ENCODE peak calls at places on chromosomes 5 and 9, in six cellular contexts. M is HCT116, K is IMR-90, N is upper lobe of right lung, P is upper lobe of left lung, Z is ovary. G is an unnamed sample.

GRCh38 chr5:152688561-152689274 is 283.6 kb upstream of the NMUR2 start:
- DNase-seq in N (no peak), Z (no peak), K (peak), P (peak), M (no peak), G (no peak)

GRCh38 chr5:1184481-1184880 is 16.9 kb upstream of the SLC6A19 start:
- DNase-seq in Z (no peak), P (no peak), M (no peak), N (no peak), K (no peak), G (no peak)

GRCh38 chr5:149915392-149916260 is 29.0 kb downstream of the PDE6A start:
- DNase-seq in M (no peak), Z (no peak), N (no peak), K (no peak), P (no peak), G (no peak)

GRCh38 chr5:1231354-1231905 is 6.2 kb downstream of the SLC6A18 start:
- DNase-seq in Z (no peak), P (no peak), M (no peak), N (no peak), K (no peak), G (no peak)

GRCh38 chr9:69476016-69476415 is 151.0 kb downstream of the ENTREP1 start:
- DNase-seq in P (no peak), M (no peak), Z (no peak), N (no peak), K (no peak), G (no peak)

GRCh38 chr9:93672622-93673270 is 96.4 kb downstream of the PHF2 start:
- DNase-seq in P (no peak), K (no peak), M (no peak), Z (peak), N (no peak), G (peak)

GRCh38 chr5:113232246-113232645 is 202.5 kb downstream of the TSSK1B start:
- DNase-seq in P (no peak), K (no peak), N (no peak), Z (no peak), M (no peak), G (no peak)

GRCh38 chr9:27726244-27727141 is 153.2 kb upstream of the C9orf72 start:
- DNase-seq in M (peak), N (no peak), Z (peak), P (peak), K (peak), G (no peak)

GRCh38 chr9:1231998-1232919 is 182.1 kb downstream of the DMRT2 start:
- DNase-seq in K (peak), N (peak), Z (peak), P (peak), M (no peak), G (no peak)

GRCh38 chr5:56588636-56589485 is 226.5 kb upstream of the MAP3K1 start:
- DNase-seq in N (peak), M (no peak), Z (no peak), K (no peak), P (peak), G (no peak)

GRCh38 chr5:37889612-37890317 is 49.9 kb upstream of the GDNF start:
- DNase-seq in M (peak), Z (no peak), P (no peak), N (no peak), K (peak), G (no peak)

GRCh38 chr9:6417186-6417585 is 4.2 kb downstream of the UHRF2 start:
- DNase-seq in P (no peak), N (no peak), K (peak), Z (no peak), M (no peak), G (no peak)

GRCh38 chr5:156121234-156121633 is 205.7 kb upstream of the SGCD start:
- DNase-seq in K (peak), Z (no peak), P (no peak), M (no peak), N (no peak), G (no peak)

GRCh38 chr9:120538339-120538738 is 41.6 kb downstream of the CDK5RAP2 start:
- DNase-seq in Z (no peak), M (no peak), P (no peak), N (no peak), K (peak), G (no peak)

GRCh38 chr5:73233053-73233460 is 60.1 kb downstream of the TMEM174 start:
- DNase-seq in P (no peak), Z (no peak), M (no peak), K (no peak), N (no peak), G (no peak)

GRCh38 chr5:6762116-6762515 is 48.9 kb downstream of the TENT4A start:
- DNase-seq in N (no peak), P (no peak), Z (no peak), K (no peak), M (no peak), G (no peak)

GRCh38 chr9:127539982-127540663 is 72.0 kb upstream of the STXBP1 start:
- DNase-seq in K (no peak), M (no peak), N (no peak), P (peak), Z (no peak), G (no peak)

GRCh38 chr5:522899-523657 is 1.2 kb downstream of the SLC9A3 start:
- DNase-seq in M (no peak), Z (no peak), K (no peak), N (no peak), P (no peak), G (no peak)

GRCh38 chr9:137295313-137296213 is 6.5 kb downstream of the NRARP start:
- DNase-seq in K (no peak), N (peak), Z (no peak), M (no peak), P (no peak), G (no peak)

GRCh38 chr5:176899296-176899891 is at the start of gene HK3:
- DNase-seq in K (no peak), P (peak), M (no peak), N (no peak), Z (no peak), G (peak)

GRCh38 chr5:143201589-143201988 is 201.9 kb downstream of the NR3C1 start:
- DNase-seq in K (peak), P (no peak), Z (no peak), N (no peak), M (no peak), G (no peak)

GRCh38 chr9:128297221-128297773 is 21.2 kb downstream of the SWI5 start:
- DNase-seq in M (no peak), K (no peak), Z (no peak), P (no peak), N (no peak), G (no peak)

GRCh38 chr9:4381744-4382143 is 81.9 kb upstream of the GLIS3 start:
- DNase-seq in N (no peak), P (no peak), K (no peak), Z (no peak), M (no peak), G (no peak)

GRCh38 chr9:105069285-105070065 is 141.5 kb upstream of the ABCA1 start:
- DNase-seq in K (no peak), Z (no peak), P (no peak), M (no peak), N (no peak), G (no peak)

GRCh38 chr5:141841376-141841775 is 36.8 kb downstream of the PCDH1 start:
- DNase-seq in Z (no peak), K (no peak), N (peak), P (peak), M (no peak), G (no peak)

GRCh38 chr9:134303601-134304000 is 22.7 kb upstream of the RXRA start:
- DNase-seq in P (no peak), M (no peak), N (peak), Z (no peak), K (no peak), G (no peak)

GRCh38 chr5:1661831-1662558 is 137.6 kb downstream of the MRPL36 start:
- DNase-seq in P (no peak), N (peak), Z (no peak), M (no peak), K (no peak), G (peak)

GRCh38 chr5:142613231-142613630 is 72.7 kb downstream of the FGF1 start:
- DNase-seq in K (peak), M (no peak), N (no peak), P (no peak), Z (no peak), G (no peak)

GRCh38 chr5:130720355-130720754 is 444.7 kb downstream of the HINT1 start:
- DNase-seq in Z (no peak), P (no peak), N (no peak), M (peak), K (no peak), G (no peak)

DNA sequence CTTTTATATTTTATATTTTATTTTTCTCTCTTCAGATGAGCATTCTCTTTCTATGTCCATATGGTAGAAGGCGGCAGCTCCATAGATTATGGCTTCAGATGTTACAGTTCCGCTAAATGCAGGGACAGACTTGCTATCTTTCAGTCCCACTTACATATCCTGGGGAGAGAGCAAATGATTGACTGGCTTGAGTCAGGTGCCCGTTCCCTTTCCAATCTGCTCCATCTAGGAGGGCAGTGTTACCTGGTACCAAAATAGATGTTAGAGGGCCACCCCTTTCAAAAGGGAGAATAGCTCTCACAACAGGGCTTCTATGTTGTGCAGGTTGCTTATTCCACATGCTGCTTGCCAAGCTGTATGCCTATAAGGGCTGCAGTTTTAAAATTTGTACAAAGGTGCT is 45.3 kb downstream of the ERBIN start:
- DNase-seq in P (no peak), M (no peak), N (no peak), Z (no peak), K (no peak), G (no peak)
- H3K27ac ChIP-seq in P (no peak), M (no peak), N (no peak), Z (no peak), K (no peak), G (no peak)

DNA sequence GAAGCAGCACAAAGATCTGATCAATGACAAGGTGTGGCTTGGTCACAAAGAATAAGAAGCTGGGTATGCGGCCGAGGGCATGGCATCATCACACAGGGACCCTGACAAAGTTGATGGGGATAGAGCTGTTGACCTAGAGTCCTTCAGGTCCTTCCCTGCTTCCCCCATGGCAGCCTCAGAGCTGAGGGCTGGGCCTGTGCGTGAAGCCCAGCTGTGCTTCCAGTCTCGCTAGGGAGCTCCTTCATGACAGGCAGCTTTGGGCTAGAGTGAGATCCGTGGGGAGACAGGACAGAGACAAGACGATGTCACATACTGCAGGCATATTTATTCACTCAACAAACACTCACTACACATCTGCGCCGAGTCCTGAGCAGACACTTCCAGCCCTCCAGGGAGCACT is 56.4 kb upstream of the NEURL1B start:
- DNase-seq in N (peak), K (no peak), M (no peak), Z (no peak), P (no peak), G (no peak)
- H3K4me3 ChIP-seq in N (no peak), K (no peak), M (no peak), Z (no peak), P (no peak), G (no peak)

GRCh38 chr5:95983067-95983466 is 21.4 kb upstream of the ELL2 start:
- DNase-seq in K (no peak), Z (no peak), M (no peak), N (no peak), P (no peak), G (no peak)

GRCh38 chr5:95984287-95984938 is 22.8 kb upstream of the ELL2 start:
- DNase-seq in N (no peak), P (no peak), Z (no peak), K (peak), M (no peak), G (no peak)

GRCh38 chr5:95986001-95986400 is 24.4 kb upstream of the ELL2 start:
- DNase-seq in K (peak), P (no peak), Z (no peak), M (no peak), N (no peak), G (no peak)

GRCh38 chr5:95986937-95987520 is 25.4 kb upstream of the ELL2 start:
- DNase-seq in Z (no peak), K (no peak), N (no peak), M (no peak), P (no peak), G (no peak)

DNA sequence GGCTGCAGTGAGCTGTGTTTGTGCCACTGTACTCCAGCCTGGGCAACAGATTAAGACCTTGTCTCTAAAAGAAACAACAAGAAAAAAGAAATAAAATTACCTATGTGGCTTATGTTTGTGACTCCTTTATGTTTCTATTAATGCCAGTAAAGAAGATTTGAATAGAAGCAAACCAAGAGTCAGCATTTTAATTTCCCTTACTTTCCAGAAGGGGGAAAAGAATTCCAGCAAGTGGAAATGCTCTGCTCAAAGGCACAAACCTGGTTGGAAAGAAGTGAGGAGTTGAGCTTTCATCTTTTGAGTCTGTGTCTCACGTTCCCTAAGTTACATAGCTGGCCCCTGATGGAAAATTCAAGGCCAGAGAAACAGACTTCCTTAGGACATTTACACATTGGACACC is 23.6 kb upstream of the ELL2 start:
- DNase-seq in N (no peak), Z (no peak), M (no peak), K (no peak), P (no peak), G (no peak)
- TF ChIP-seq CTCF in N (no peak), Z (no peak), M (no peak), K (no peak), P (no peak), G (no peak)

GRCh38 chr5:43536972-43537371 is 19.9 kb downstream of the PAIP1 start:
- DNase-seq in N (no peak), M (no peak), P (no peak), Z (no peak), K (no peak), G (no peak)
- H3K27ac ChIP-seq in N (no peak), M (no peak), P (no peak), Z (no peak), K (no peak), G (no peak)

G was measured in coronary artery.